ENCODE peak calls at places on chromosome 1, in seven cellular contexts. One of them, this sample, is unnamed.

GRCh38 chr1:201882665-201883132 is 6.0 kb upstream of the SHISA4 start:
- DNase-seq in endothelial cell of umbilical vein: no peak
- DNase-seq in NCI-H2171: no peak
- DNase-seq in Calu3: no peak
- DNase-seq in NB4: peak; percentile 87
- DNase-seq in cardiac muscle cell: no peak
- DNase-seq in EH: peak; percentile 92
- DNase-seq in this sample: no peak

GRCh38 chr1:181038399-181038873 is 4.7 kb downstream of the MR1 start:
- DNase-seq in NB4: peak; percentile 78
- DNase-seq in endothelial cell of umbilical vein: peak; percentile 70
- DNase-seq in NCI-H2171: peak; percentile 14
- DNase-seq in Calu3: peak; percentile 77
- DNase-seq in EH: peak; percentile 80
- DNase-seq in cardiac muscle cell: peak; percentile 67
- DNase-seq in this sample: peak; percentile 66

GRCh38 chr1:225962440-225962975 is 21.5 kb upstream of the LEFTY2 start:
- DNase-seq in EH: no peak
- DNase-seq in NB4: peak; percentile 57
- DNase-seq in NCI-H2171: no peak
- DNase-seq in Calu3: peak; percentile 88
- DNase-seq in endothelial cell of umbilical vein: peak; percentile 35
- DNase-seq in cardiac muscle cell: peak; percentile 78
- DNase-seq in this sample: peak; percentile 44

GRCh38 chr1:225481738-225482137 is 53.9 kb upstream of the LBR start:
- DNase-seq in NCI-H2171: peak; percentile 70
- DNase-seq in NB4: no peak
- DNase-seq in endothelial cell of umbilical vein: no peak
- DNase-seq in cardiac muscle cell: no peak
- DNase-seq in EH: no peak
- DNase-seq in Calu3: no peak
- DNase-seq in this sample: no peak

GRCh38 chr1:9371951-9372350 is 79.3 kb downstream of the SPSB1 start:
- DNase-seq in NCI-H2171: no peak
- DNase-seq in EH: no peak
- DNase-seq in NB4: no peak
- DNase-seq in Calu3: no peak
- DNase-seq in endothelial cell of umbilical vein: no peak
- DNase-seq in cardiac muscle cell: no peak
- DNase-seq in this sample: no peak

GRCh38 chr1:52913537-52913936 is 8.0 kb downstream of the ECHDC2 start:
- DNase-seq in NCI-H2171: no peak
- DNase-seq in NB4: peak; percentile 67
- DNase-seq in cardiac muscle cell: peak; percentile 45
- DNase-seq in EH: no peak
- DNase-seq in endothelial cell of umbilical vein: no peak
- DNase-seq in Calu3: no peak
- DNase-seq in this sample: no peak

GRCh38 chr1:209667103-209667502 is 8.1 kb upstream of the G0S2 start:
- DNase-seq in NB4: no peak
- DNase-seq in cardiac muscle cell: no peak
- DNase-seq in NCI-H2171: no peak
- DNase-seq in EH: no peak
- DNase-seq in endothelial cell of umbilical vein: no peak
- DNase-seq in Calu3: no peak
- DNase-seq in this sample: no peak

GRCh38 chr1:147225193-147225730 is at the start of gene FMO5:
- DNase-seq in NCI-H2171: no peak
- DNase-seq in endothelial cell of umbilical vein: peak; percentile 57
- DNase-seq in Calu3: peak; percentile 58
- DNase-seq in cardiac muscle cell: peak; percentile 59
- DNase-seq in NB4: peak; percentile 73
- DNase-seq in EH: peak; percentile 57
- DNase-seq in this sample: peak; percentile 59

GRCh38 chr1:233635765-233636502 is 22.0 kb downstream of the KCNK1 start:
- DNase-seq in NCI-H2171: peak; percentile 93
- DNase-seq in EH: peak; percentile 53
- DNase-seq in cardiac muscle cell: no peak
- DNase-seq in Calu3: peak; percentile 45
- DNase-seq in NB4: no peak
- DNase-seq in endothelial cell of umbilical vein: no peak
- DNase-seq in this sample: no peak

GRCh38 chr1:208455821-208456220 is 211.6 kb upstream of the PLXNA2 start:
- DNase-seq in NCI-H2171: no peak
- DNase-seq in cardiac muscle cell: no peak
- DNase-seq in EH: peak; percentile 56
- DNase-seq in Calu3: no peak
- DNase-seq in NB4: no peak
- DNase-seq in endothelial cell of umbilical vein: no peak
- DNase-seq in this sample: no peak

GRCh38 chr1:236275061-236275460 is 6.7 kb downstream of the ERO1B start:
- DNase-seq in NCI-H2171: no peak
- DNase-seq in Calu3: no peak
- DNase-seq in EH: no peak
- DNase-seq in endothelial cell of umbilical vein: no peak
- DNase-seq in NB4: no peak
- DNase-seq in cardiac muscle cell: no peak
- DNase-seq in this sample: no peak

GRCh38 chr1:158035976-158036583 is 42.6 kb downstream of the KIRREL1 start:
- DNase-seq in EH: peak; percentile 65
- DNase-seq in NB4: peak; percentile 39
- DNase-seq in Calu3: peak; percentile 60
- DNase-seq in cardiac muscle cell: peak; percentile 64
- DNase-seq in NCI-H2171: no peak
- DNase-seq in endothelial cell of umbilical vein: peak; percentile 78
- DNase-seq in this sample: peak; percentile 75

GRCh38 chr1:54716299-54717047 is 812 bp downstream of the TTC4 start:
- DNase-seq in Calu3: no peak
- DNase-seq in endothelial cell of umbilical vein: no peak
- DNase-seq in NB4: no peak
- DNase-seq in cardiac muscle cell: no peak
- DNase-seq in EH: peak; percentile 60
- DNase-seq in NCI-H2171: peak; percentile 24
- DNase-seq in this sample: no peak

GRCh38 chr1:223742861-223743517 is 30.6 kb downstream of the CAPN2 start:
- DNase-seq in NB4: no peak
- DNase-seq in EH: peak; percentile 31
- DNase-seq in Calu3: no peak
- DNase-seq in NCI-H2171: no peak
- DNase-seq in endothelial cell of umbilical vein: peak; percentile 71
- DNase-seq in cardiac muscle cell: no peak
- DNase-seq in this sample: peak; percentile 75

GRCh38 chr1:169060906-169061683 is 45.4 kb upstream of the ATP1B1 start:
- DNase-seq in Calu3: no peak
- DNase-seq in NB4: peak; percentile 54
- DNase-seq in EH: peak; percentile 16
- DNase-seq in endothelial cell of umbilical vein: peak; percentile 26
- DNase-seq in NCI-H2171: no peak
- DNase-seq in cardiac muscle cell: peak; percentile 39
- DNase-seq in this sample: no peak

GRCh38 chr1:169513208-169513607 is 27.5 kb upstream of the SLC19A2 start:
- DNase-seq in EH: no peak
- DNase-seq in cardiac muscle cell: no peak
- DNase-seq in NB4: peak; percentile 91
- DNase-seq in Calu3: no peak
- DNase-seq in endothelial cell of umbilical vein: no peak
- DNase-seq in NCI-H2171: no peak
- DNase-seq in this sample: no peak

GRCh38 chr1:62436039-62436465 is 797 bp upstream of the USP1 start:
- DNase-seq in EH: no peak
- DNase-seq in cardiac muscle cell: no peak
- DNase-seq in Calu3: peak; percentile 97
- DNase-seq in NCI-H2171: peak; percentile 100
- DNase-seq in NB4: peak; percentile 99
- DNase-seq in endothelial cell of umbilical vein: no peak
- DNase-seq in this sample: peak; percentile 100

GRCh38 chr1:25019351-25020172 is 89.5 kb upstream of the RUNX3 start:
- DNase-seq in NB4: no peak
- DNase-seq in cardiac muscle cell: no peak
- DNase-seq in Calu3: no peak
- DNase-seq in NCI-H2171: no peak
- DNase-seq in EH: no peak
- DNase-seq in endothelial cell of umbilical vein: no peak
- DNase-seq in this sample: no peak

GRCh38 chr1:44634790-44635189 is 39.5 kb downstream of the TMEM53 start:
- DNase-seq in Calu3: no peak
- DNase-seq in cardiac muscle cell: no peak
- DNase-seq in NB4: no peak
- DNase-seq in EH: no peak
- DNase-seq in endothelial cell of umbilical vein: no peak
- DNase-seq in NCI-H2171: no peak
- DNase-seq in this sample: no peak

GRCh38 chr1:174051956-174052355 is 29.8 kb upstream of the RC3H1 start:
- DNase-seq in EH: no peak
- DNase-seq in endothelial cell of umbilical vein: no peak
- DNase-seq in NCI-H2171: no peak
- DNase-seq in NB4: no peak
- DNase-seq in Calu3: no peak
- DNase-seq in cardiac muscle cell: no peak
- DNase-seq in this sample: no peak

GRCh38 chr1:33180226-33181037 is 1.4 kb downstream of the TRIM62 start:
- DNase-seq in cardiac muscle cell: peak; percentile 94
- DNase-seq in endothelial cell of umbilical vein: peak; percentile 86
- DNase-seq in Calu3: peak; percentile 90
- DNase-seq in EH: peak; percentile 92
- DNase-seq in NCI-H2171: peak; percentile 85
- DNase-seq in NB4: peak; percentile 63
- DNase-seq in this sample: peak; percentile 87

GRCh38 chr1:221776495-221777413 is 34.9 kb upstream of the DUSP10 start:
- DNase-seq in cardiac muscle cell: no peak
- DNase-seq in Calu3: no peak
- DNase-seq in endothelial cell of umbilical vein: no peak
- DNase-seq in NB4: no peak
- DNase-seq in NCI-H2171: no peak
- DNase-seq in EH: no peak
- DNase-seq in this sample: peak; percentile 30

GRCh38 chr1:56709995-56710394 is 64.9 kb downstream of the PRKAA2 start:
- DNase-seq in EH: no peak
- DNase-seq in NCI-H2171: no peak
- DNase-seq in Calu3: no peak
- DNase-seq in NB4: no peak
- DNase-seq in cardiac muscle cell: no peak
- DNase-seq in endothelial cell of umbilical vein: no peak
- DNase-seq in this sample: no peak

GRCh38 chr1:223849352-223849751 is 3.6 kb upstream of the TP53BP2 start:
- DNase-seq in cardiac muscle cell: no peak
- DNase-seq in Calu3: no peak
- DNase-seq in NCI-H2171: no peak
- DNase-seq in EH: no peak
- DNase-seq in NB4: no peak
- DNase-seq in endothelial cell of umbilical vein: no peak
- DNase-seq in this sample: no peak

GRCh38 chr1:247210062-247210385 is 38.2 kb upstream of the ZNF124 start:
- DNase-seq in Calu3: no peak
- DNase-seq in NCI-H2171: no peak
- DNase-seq in cardiac muscle cell: no peak
- DNase-seq in NB4: no peak
- DNase-seq in endothelial cell of umbilical vein: no peak
- DNase-seq in EH: no peak
- DNase-seq in this sample: no peak

GRCh38 chr1:155882235-155882634 is 22.9 kb downstream of the SYT11 start:
- DNase-seq in NB4: no peak
- DNase-seq in EH: no peak
- DNase-seq in endothelial cell of umbilical vein: no peak
- DNase-seq in cardiac muscle cell: no peak
- DNase-seq in NCI-H2171: no peak
- DNase-seq in Calu3: no peak
- DNase-seq in this sample: no peak